ENCODE peak calls at places on chromosomes 3 and 15, in six cellular contexts. One of them, this sample, is unnamed.

GRCh38 chr3:127375151-127375937 is 87.5 kb upstream of the PRR20G start:
- DNase-seq in body of pancreas: no peak
- DNase-seq in testis: no peak
- DNase-seq in sigmoid colon: no peak
- DNase-seq in gastrocnemius medialis: no peak
- DNase-seq in endothelial cell of umbilical vein: no peak
- DNase-seq in this sample: no peak

GRCh38 chr15:101051291-101052030 is 132.3 kb downstream of the LRRK1 start:
- DNase-seq in gastrocnemius medialis: no peak
- DNase-seq in testis: peak
- DNase-seq in endothelial cell of umbilical vein: no peak
- DNase-seq in sigmoid colon: peak
- DNase-seq in body of pancreas: no peak
- DNase-seq in this sample: no peak

GRCh38 chr3:38110314-38111050 is 26.4 kb downstream of the ACAA1 start:
- DNase-seq in testis: no peak
- DNase-seq in body of pancreas: no peak
- DNase-seq in endothelial cell of umbilical vein: no peak
- DNase-seq in sigmoid colon: peak
- DNase-seq in gastrocnemius medialis: no peak
- DNase-seq in this sample: peak

GRCh38 chr3:143430582-143430981 is 311.0 kb downstream of the CHST2 start:
- DNase-seq in body of pancreas: no peak
- DNase-seq in gastrocnemius medialis: no peak
- DNase-seq in sigmoid colon: no peak
- DNase-seq in testis: no peak
- DNase-seq in endothelial cell of umbilical vein: no peak
- DNase-seq in this sample: no peak

GRCh38 chr3:171404376-171404982 is 55.7 kb downstream of the TNIK start:
- DNase-seq in testis: no peak
- DNase-seq in gastrocnemius medialis: no peak
- DNase-seq in body of pancreas: peak
- DNase-seq in endothelial cell of umbilical vein: no peak
- DNase-seq in sigmoid colon: no peak
- DNase-seq in this sample: no peak

GRCh38 chr3:152977356-152977755 is 142.4 kb downstream of the P2RY1 start:
- DNase-seq in sigmoid colon: no peak
- DNase-seq in gastrocnemius medialis: no peak
- DNase-seq in body of pancreas: no peak
- DNase-seq in testis: no peak
- DNase-seq in endothelial cell of umbilical vein: peak
- DNase-seq in this sample: no peak

GRCh38 chr3:162295323-162295983 is 798.8 kb downstream of the OTOL1 start:
- DNase-seq in endothelial cell of umbilical vein: no peak
- DNase-seq in body of pancreas: no peak
- DNase-seq in gastrocnemius medialis: no peak
- DNase-seq in sigmoid colon: no peak
- DNase-seq in testis: no peak
- DNase-seq in this sample: no peak

GRCh38 chr3:187739125-187739560 is 6.1 kb downstream of the BCL6 start:
- DNase-seq in gastrocnemius medialis: no peak
- DNase-seq in sigmoid colon: no peak
- DNase-seq in endothelial cell of umbilical vein: no peak
- DNase-seq in testis: peak
- DNase-seq in body of pancreas: peak
- DNase-seq in this sample: no peak

GRCh38 chr3:189944285-189945145 is 176.2 kb downstream of the P3H2 start:
- DNase-seq in endothelial cell of umbilical vein: no peak
- DNase-seq in testis: no peak
- DNase-seq in body of pancreas: no peak
- DNase-seq in gastrocnemius medialis: no peak
- DNase-seq in sigmoid colon: no peak
- DNase-seq in this sample: no peak

GRCh38 chr3:84893211-84893610 is 65.6 kb upstream of the CADM2 start:
- DNase-seq in body of pancreas: no peak
- DNase-seq in gastrocnemius medialis: no peak
- DNase-seq in endothelial cell of umbilical vein: no peak
- DNase-seq in sigmoid colon: no peak
- DNase-seq in testis: no peak
- DNase-seq in this sample: no peak

GRCh38 chr3:154780263-154780662 is 299.9 kb upstream of the MME start:
- DNase-seq in body of pancreas: no peak
- DNase-seq in endothelial cell of umbilical vein: no peak
- DNase-seq in gastrocnemius medialis: no peak
- DNase-seq in sigmoid colon: no peak
- DNase-seq in testis: no peak
- DNase-seq in this sample: no peak

GRCh38 chr3:79032686-79033318 is 735.0 kb downstream of the ROBO1 start:
- DNase-seq in testis: no peak
- DNase-seq in gastrocnemius medialis: no peak
- DNase-seq in sigmoid colon: no peak
- DNase-seq in body of pancreas: no peak
- DNase-seq in endothelial cell of umbilical vein: peak
- DNase-seq in this sample: no peak
- TF ChIP-seq POLR2A in testis: no peak
- TF ChIP-seq POLR2A in gastrocnemius medialis: no peak
- TF ChIP-seq POLR2A in sigmoid colon: no peak
- TF ChIP-seq POLR2A in body of pancreas: no peak
- TF ChIP-seq POLR2A in endothelial cell of umbilical vein: no peak
- TF ChIP-seq POLR2A in this sample: no peak

GRCh38 chr15:89400997-89401590 is 66.5 kb upstream of the POLG start:
- DNase-seq in endothelial cell of umbilical vein: no peak
- DNase-seq in gastrocnemius medialis: no peak
- DNase-seq in testis: no peak
- DNase-seq in body of pancreas: no peak
- DNase-seq in sigmoid colon: no peak
- DNase-seq in this sample: no peak

GRCh38 chr15:89399390-89400120 is 64.9 kb upstream of the POLG start:
- DNase-seq in testis: no peak
- DNase-seq in gastrocnemius medialis: no peak
- DNase-seq in endothelial cell of umbilical vein: no peak
- DNase-seq in body of pancreas: peak
- DNase-seq in sigmoid colon: no peak
- DNase-seq in this sample: no peak

GRCh38 chr15:89400121-89400996 is 65.7 kb upstream of the POLG start:
- DNase-seq in gastrocnemius medialis: no peak
- DNase-seq in body of pancreas: no peak
- DNase-seq in testis: no peak
- DNase-seq in endothelial cell of umbilical vein: no peak
- DNase-seq in sigmoid colon: no peak
- DNase-seq in this sample: no peak

GRCh38 chr15:89402406-89402805 is 67.8 kb upstream of the POLG start:
- DNase-seq in body of pancreas: no peak
- DNase-seq in endothelial cell of umbilical vein: no peak
- DNase-seq in sigmoid colon: no peak
- DNase-seq in testis: no peak
- DNase-seq in gastrocnemius medialis: no peak
- DNase-seq in this sample: no peak

DNA sequence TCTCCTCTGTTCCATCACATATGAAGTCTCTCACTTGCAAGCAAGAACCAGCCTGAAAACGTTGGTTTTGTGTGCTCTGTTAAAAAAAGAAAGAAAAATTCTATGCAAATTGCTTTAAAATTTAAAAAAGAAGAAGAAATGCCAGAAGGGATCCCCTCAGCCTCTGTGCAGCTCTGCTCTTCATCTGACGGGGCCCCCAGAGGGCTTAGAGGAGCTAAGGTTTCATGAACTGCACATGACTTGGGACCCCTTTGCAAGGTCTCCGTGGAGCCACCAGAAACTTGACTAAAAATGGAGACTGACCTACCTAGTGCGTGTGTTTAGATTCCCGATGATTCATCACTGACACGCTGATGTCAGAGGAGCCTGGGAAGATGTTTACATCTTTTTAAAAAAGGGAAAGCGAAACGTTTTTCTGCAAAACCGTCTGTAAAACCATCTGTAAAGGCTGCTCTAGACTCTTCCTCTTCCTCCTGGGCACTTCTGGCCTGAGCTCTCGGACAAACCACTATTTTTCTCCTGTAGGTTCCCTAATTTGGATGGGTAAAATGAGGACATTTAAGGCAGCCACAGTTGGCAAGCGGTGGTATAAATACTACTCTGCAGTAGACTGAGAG is 67.1 kb upstream of the POLG start:
- DNase-seq in testis: no peak
- DNase-seq in body of pancreas: no peak
- DNase-seq in sigmoid colon: no peak
- DNase-seq in endothelial cell of umbilical vein: no peak
- DNase-seq in gastrocnemius medialis: no peak
- DNase-seq in this sample: no peak
- H3K4me3 ChIP-seq in testis: no peak
- H3K4me3 ChIP-seq in body of pancreas: no peak
- H3K4me3 ChIP-seq in sigmoid colon: no peak
- H3K4me3 ChIP-seq in endothelial cell of umbilical vein: no peak
- H3K4me3 ChIP-seq in gastrocnemius medialis: no peak
- H3K4me3 ChIP-seq in this sample: no peak

GRCh38 chr15:68820589-68821189 is at the start of gene ANP32A:
- DNase-seq in endothelial cell of umbilical vein: peak
- DNase-seq in body of pancreas: peak
- DNase-seq in sigmoid colon: peak
- DNase-seq in testis: peak
- DNase-seq in gastrocnemius medialis: peak
- DNase-seq in this sample: peak
- TF ChIP-seq POLR2A in endothelial cell of umbilical vein: no peak
- TF ChIP-seq POLR2A in body of pancreas: no peak
- TF ChIP-seq POLR2A in sigmoid colon: no peak
- TF ChIP-seq POLR2A in testis: peak
- TF ChIP-seq POLR2A in gastrocnemius medialis: peak
- TF ChIP-seq POLR2A in this sample: peak

GRCh38 chr3:69405067-69405466 is 19.2 kb upstream of the FRMD4B start:
- DNase-seq in testis: no peak
- DNase-seq in body of pancreas: no peak
- DNase-seq in gastrocnemius medialis: no peak
- DNase-seq in endothelial cell of umbilical vein: no peak
- DNase-seq in sigmoid colon: no peak
- DNase-seq in this sample: no peak
- H3K4me3 ChIP-seq in testis: no peak
- H3K4me3 ChIP-seq in body of pancreas: no peak
- H3K4me3 ChIP-seq in gastrocnemius medialis: no peak
- H3K4me3 ChIP-seq in endothelial cell of umbilical vein: no peak
- H3K4me3 ChIP-seq in sigmoid colon: no peak
- H3K4me3 ChIP-seq in this sample: no peak

GRCh38 chr15:67103432-67103831 is 38.0 kb downstream of the SMAD3 start:
- DNase-seq in testis: no peak
- DNase-seq in body of pancreas: no peak
- DNase-seq in sigmoid colon: no peak
- DNase-seq in gastrocnemius medialis: no peak
- DNase-seq in endothelial cell of umbilical vein: no peak
- DNase-seq in this sample: no peak
- TF ChIP-seq POLR2A in testis: no peak
- TF ChIP-seq POLR2A in body of pancreas: no peak
- TF ChIP-seq POLR2A in sigmoid colon: no peak
- TF ChIP-seq POLR2A in gastrocnemius medialis: no peak
- TF ChIP-seq POLR2A in endothelial cell of umbilical vein: no peak
- TF ChIP-seq POLR2A in this sample: no peak

GRCh38 chr3:157436583-157437300 is at the start of gene PTX3:
- DNase-seq in gastrocnemius medialis: no peak
- DNase-seq in body of pancreas: peak
- DNase-seq in sigmoid colon: peak
- DNase-seq in endothelial cell of umbilical vein: peak
- DNase-seq in testis: peak
- DNase-seq in this sample: no peak
- H3K4me3 ChIP-seq in gastrocnemius medialis: peak
- H3K4me3 ChIP-seq in body of pancreas: peak
- H3K4me3 ChIP-seq in sigmoid colon: peak
- H3K4me3 ChIP-seq in endothelial cell of umbilical vein: peak
- H3K4me3 ChIP-seq in testis: peak
- H3K4me3 ChIP-seq in this sample: peak

GRCh38 chr3:196661400-196661799 is 21.9 kb downstream of the NRROS start:
- DNase-seq in testis: no peak
- DNase-seq in gastrocnemius medialis: no peak
- DNase-seq in endothelial cell of umbilical vein: no peak
- DNase-seq in sigmoid colon: no peak
- DNase-seq in body of pancreas: no peak
- DNase-seq in this sample: peak
- TF ChIP-seq POLR2A in testis: no peak
- TF ChIP-seq POLR2A in gastrocnemius medialis: no peak
- TF ChIP-seq POLR2A in endothelial cell of umbilical vein: no peak
- TF ChIP-seq POLR2A in sigmoid colon: no peak
- TF ChIP-seq POLR2A in body of pancreas: no peak
- TF ChIP-seq POLR2A in this sample: no peak

DNA sequence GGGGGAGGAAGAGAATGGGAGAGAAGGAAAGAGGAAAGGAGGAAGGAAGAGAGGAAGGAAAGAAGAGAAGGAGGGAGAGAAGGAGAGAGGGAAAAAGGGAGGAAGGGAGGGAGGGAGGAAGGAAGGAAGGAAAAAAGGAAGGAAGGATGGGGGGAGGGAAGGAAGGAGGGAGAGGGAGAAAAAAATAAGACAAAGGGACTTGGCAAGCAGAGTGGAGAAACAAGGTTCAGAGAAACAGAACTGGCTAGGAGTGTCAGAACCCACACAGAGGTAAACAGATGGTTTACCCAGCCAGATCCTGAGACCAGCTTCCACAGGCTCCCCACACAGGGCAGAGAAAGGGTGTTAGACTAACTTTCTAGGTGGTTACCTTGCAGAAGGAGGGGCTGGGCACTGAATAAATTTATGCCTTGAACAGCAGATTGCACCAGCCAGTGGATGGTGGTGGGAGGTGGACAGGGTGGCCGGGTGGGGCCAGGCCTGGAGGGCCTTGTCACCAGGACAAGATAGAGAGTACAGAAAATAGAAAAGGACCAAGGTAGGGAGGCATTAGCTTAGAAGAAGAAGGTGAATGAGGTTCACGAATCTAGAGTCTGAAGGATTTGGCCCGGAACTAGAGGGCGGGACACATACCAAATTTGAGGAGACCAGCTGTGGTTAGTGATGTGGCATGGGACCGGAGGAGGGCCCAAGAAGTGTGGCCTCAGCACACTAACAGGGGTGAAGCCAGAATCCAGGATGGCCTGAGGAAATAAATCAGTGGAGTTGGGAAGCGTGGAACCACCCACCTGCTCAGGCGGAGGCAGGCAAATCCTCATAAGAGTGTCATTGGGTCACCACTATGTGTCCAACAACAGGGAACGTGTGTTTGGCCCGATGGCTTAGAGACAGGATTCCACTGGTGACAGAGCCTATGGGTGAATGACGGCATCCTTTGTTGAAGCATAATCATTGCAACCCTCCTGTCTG is 1.3 kb upstream of the TM4SF1 start:
- DNase-seq in testis: no peak
- DNase-seq in sigmoid colon: no peak
- DNase-seq in body of pancreas: no peak
- DNase-seq in gastrocnemius medialis: no peak
- DNase-seq in endothelial cell of umbilical vein: peak
- DNase-seq in this sample: no peak
- H3K4me3 ChIP-seq in testis: no peak
- H3K4me3 ChIP-seq in sigmoid colon: no peak
- H3K4me3 ChIP-seq in body of pancreas: no peak
- H3K4me3 ChIP-seq in gastrocnemius medialis: no peak
- H3K4me3 ChIP-seq in endothelial cell of umbilical vein: peak
- H3K4me3 ChIP-seq in this sample: peak